ENCODE peak calls at places on chromosomes 16 and 17, in nine cellular contexts. K is natural killer cell; C is Peyer's patch; W is stimulated activated CD4-positive, alpha-beta T cell treated with anti-CD3 and anti-CD28 coated beads, Interleukin-2, amount 100 ng/mL, for 48 hours; T is right cardiac atrium; Y is NCI-H1048; J is caudate nucleus; E is NCI-H460; H is cardiac fibroblast. U is an unnamed sample.

GRCh38 chr16:73692861-73693260 is 603.8 kb upstream of the PSMD7 start:
- DNase-seq in J (no peak), H (no peak), T (no peak), Y (no peak), C (no peak), K (no peak), W (no peak), E (no peak), U (no peak)

GRCh38 chr16:47987136-47987535 is 168.7 kb downstream of the ABCC12 start:
- DNase-seq in W (no peak), H (no peak), C (no peak), K (no peak), E (no peak), Y (no peak), T (no peak), J (no peak), U (no peak)

GRCh38 chr17:80212962-80213650 is 7.0 kb downstream of the SGSH start:
- DNase-seq in K (no peak), T (peak), C (no peak), H (no peak), W (no peak), J (peak), E (no peak), Y (no peak), U (peak)

GRCh38 chr16:53925011-53925410 is 221.1 kb downstream of the FTO start:
- DNase-seq in J (no peak), W (no peak), H (no peak), K (no peak), C (no peak), Y (no peak), T (no peak), E (no peak), U (no peak)

GRCh38 chr16:81823111-81823510 is 44.0 kb downstream of the PLCG2 start:
- DNase-seq in Y (no peak), C (no peak), T (no peak), W (no peak), J (no peak), E (no peak), H (no peak), K (peak), U (peak)

GRCh38 chr17:58402047-58402446 is 15.3 kb downstream of the RNF43 start:
- DNase-seq in K (no peak), W (no peak), E (no peak), H (peak), Y (no peak), C (no peak), T (no peak), J (no peak), U (no peak)

GRCh38 chr17:80575057-80575875 is 30.6 kb downstream of the RPTOR start:
- DNase-seq in J (peak), T (peak), E (peak), Y (peak), K (peak), H (peak), W (peak), C (peak), U (peak)

GRCh38 chr17:7309628-7310027 is 2.2 kb downstream of the EIF5A start:
- DNase-seq in W (no peak), Y (no peak), K (peak), C (no peak), E (no peak), J (no peak), T (peak), H (no peak), U (no peak)

GRCh38 chr16:12455287-12455798 is 348.3 kb downstream of the CPPED1 start:
- DNase-seq in C (peak), T (peak), J (peak), W (peak), H (peak), K (peak), E (peak), Y (no peak), U (peak)

GRCh38 chr16:19745286-19746018 is 27.4 kb downstream of the IQCK start:
- DNase-seq in E (no peak), T (no peak), H (no peak), J (no peak), C (no peak), W (no peak), K (no peak), Y (no peak), U (no peak)

GRCh38 chr16:30491744-30492308 is 19.3 kb downstream of the ITGAL start:
- DNase-seq in W (no peak), T (no peak), C (no peak), Y (no peak), K (no peak), H (peak), E (no peak), J (no peak), U (no peak)

GRCh38 chr17:41492771-41493170 is 3.1 kb upstream of the KRT36 start:
- DNase-seq in T (no peak), Y (no peak), J (no peak), C (peak), W (no peak), K (no peak), H (peak), E (no peak), U (peak)